ENCODE peak calls at places on chromosomes 7 and 10, in seven cellular contexts. One of them, this sample, is unnamed.

GRCh38 chr7:11328309-11328708 is 354.6 kb downstream of the PHF14 start:
- DNase-seq in tibial nerve: no peak
- DNase-seq in B cell: no peak
- DNase-seq in fibroblast of mammary gland: no peak
- DNase-seq in CD4-positive, alpha-beta T cell: no peak
- DNase-seq in neural crest cell: no peak
- DNase-seq in mesothelial cell of epicardium: no peak
- DNase-seq in this sample: no peak

GRCh38 chr10:33252324-33252723 is 82.1 kb downstream of the NRP1 start:
- DNase-seq in tibial nerve: no peak
- DNase-seq in B cell: no peak
- DNase-seq in fibroblast of mammary gland: no peak
- DNase-seq in CD4-positive, alpha-beta T cell: no peak
- DNase-seq in neural crest cell: no peak
- DNase-seq in mesothelial cell of epicardium: no peak
- DNase-seq in this sample: no peak

GRCh38 chr7:54354436-54354835 is 187.7 kb upstream of the VSTM2A start:
- DNase-seq in tibial nerve: no peak
- DNase-seq in B cell: no peak
- DNase-seq in fibroblast of mammary gland: peak
- DNase-seq in CD4-positive, alpha-beta T cell: no peak
- DNase-seq in neural crest cell: no peak
- DNase-seq in mesothelial cell of epicardium: no peak
- DNase-seq in this sample: no peak

GRCh38 chr10:78623577-78624215 is 445.1 kb upstream of the ZMIZ1 start:
- DNase-seq in tibial nerve: no peak
- DNase-seq in B cell: no peak
- DNase-seq in fibroblast of mammary gland: peak
- DNase-seq in CD4-positive, alpha-beta T cell: no peak
- DNase-seq in neural crest cell: no peak
- DNase-seq in mesothelial cell of epicardium: no peak
- DNase-seq in this sample: no peak

GRCh38 chr10:82358486-82359097 is 483.6 kb downstream of the NRG3 start:
- DNase-seq in tibial nerve: no peak
- DNase-seq in B cell: no peak
- DNase-seq in fibroblast of mammary gland: peak
- DNase-seq in CD4-positive, alpha-beta T cell: no peak
- DNase-seq in neural crest cell: no peak
- DNase-seq in mesothelial cell of epicardium: no peak
- DNase-seq in this sample: no peak

GRCh38 chr7:101923276-101923985 is 106.0 kb downstream of the CUX1 start:
- DNase-seq in tibial nerve: no peak
- DNase-seq in B cell: no peak
- DNase-seq in fibroblast of mammary gland: no peak
- DNase-seq in CD4-positive, alpha-beta T cell: no peak
- DNase-seq in neural crest cell: no peak
- DNase-seq in mesothelial cell of epicardium: no peak
- DNase-seq in this sample: no peak

GRCh38 chr10:35426657-35427056 is 90.3 kb downstream of the CCNY start:
- DNase-seq in tibial nerve: no peak
- DNase-seq in B cell: no peak
- DNase-seq in fibroblast of mammary gland: no peak
- DNase-seq in CD4-positive, alpha-beta T cell: no peak
- DNase-seq in neural crest cell: no peak
- DNase-seq in mesothelial cell of epicardium: no peak
- DNase-seq in this sample: no peak

GRCh38 chr10:31620236-31621151 is 301.5 kb downstream of the ZEB1 start:
- DNase-seq in tibial nerve: peak
- DNase-seq in B cell: no peak
- DNase-seq in fibroblast of mammary gland: peak
- DNase-seq in CD4-positive, alpha-beta T cell: no peak
- DNase-seq in neural crest cell: no peak
- DNase-seq in mesothelial cell of epicardium: no peak
- DNase-seq in this sample: no peak

GRCh38 chr10:23053036-23053435 is 42.3 kb upstream of the MSRB2 start:
- DNase-seq in tibial nerve: no peak
- DNase-seq in B cell: no peak
- DNase-seq in fibroblast of mammary gland: no peak
- DNase-seq in CD4-positive, alpha-beta T cell: no peak
- DNase-seq in neural crest cell: no peak
- DNase-seq in mesothelial cell of epicardium: no peak
- DNase-seq in this sample: no peak

GRCh38 chr7:55065079-55065478 is 46.3 kb downstream of the EGFR start:
- DNase-seq in tibial nerve: no peak
- DNase-seq in B cell: no peak
- DNase-seq in fibroblast of mammary gland: peak
- DNase-seq in CD4-positive, alpha-beta T cell: no peak
- DNase-seq in neural crest cell: no peak
- DNase-seq in mesothelial cell of epicardium: no peak
- DNase-seq in this sample: no peak

GRCh38 chr7:25891591-25891990 is 260.4 kb upstream of the NFE2L3 start:
- DNase-seq in tibial nerve: no peak
- DNase-seq in B cell: no peak
- DNase-seq in fibroblast of mammary gland: no peak
- DNase-seq in CD4-positive, alpha-beta T cell: no peak
- DNase-seq in neural crest cell: no peak
- DNase-seq in mesothelial cell of epicardium: no peak
- DNase-seq in this sample: no peak

GRCh38 chr10:57696641-57697040 is 571.1 kb downstream of the IPMK start:
- DNase-seq in tibial nerve: no peak
- DNase-seq in B cell: no peak
- DNase-seq in fibroblast of mammary gland: peak
- DNase-seq in CD4-positive, alpha-beta T cell: no peak
- DNase-seq in neural crest cell: no peak
- DNase-seq in mesothelial cell of epicardium: no peak
- DNase-seq in this sample: no peak

GRCh38 chr7:94040254-94040653 is 36.1 kb upstream of the BET1 start:
- DNase-seq in tibial nerve: no peak
- DNase-seq in B cell: no peak
- DNase-seq in fibroblast of mammary gland: no peak
- DNase-seq in CD4-positive, alpha-beta T cell: no peak
- DNase-seq in neural crest cell: no peak
- DNase-seq in mesothelial cell of epicardium: no peak
- DNase-seq in this sample: no peak

GRCh38 chr10:78177431-78178185 is 143.9 kb downstream of the RPS24 start:
- DNase-seq in tibial nerve: no peak
- DNase-seq in B cell: no peak
- DNase-seq in fibroblast of mammary gland: no peak
- DNase-seq in CD4-positive, alpha-beta T cell: no peak
- DNase-seq in neural crest cell: peak
- DNase-seq in mesothelial cell of epicardium: no peak
- DNase-seq in this sample: no peak

GRCh38 chr10:95240811-95241210 is 46.8 kb downstream of the ACSM6 start:
- DNase-seq in tibial nerve: no peak
- DNase-seq in B cell: no peak
- DNase-seq in fibroblast of mammary gland: no peak
- DNase-seq in CD4-positive, alpha-beta T cell: no peak
- DNase-seq in neural crest cell: no peak
- DNase-seq in mesothelial cell of epicardium: no peak
- DNase-seq in this sample: no peak

GRCh38 chr7:101828308-101829020 is 11.0 kb downstream of the CUX1 start:
- DNase-seq in tibial nerve: no peak
- DNase-seq in B cell: no peak
- DNase-seq in fibroblast of mammary gland: no peak
- DNase-seq in CD4-positive, alpha-beta T cell: no peak
- DNase-seq in neural crest cell: no peak
- DNase-seq in mesothelial cell of epicardium: no peak
- DNase-seq in this sample: no peak

GRCh38 chr7:6258440-6259182 is 13.8 kb downstream of the CYTH3 start:
- DNase-seq in tibial nerve: no peak
- DNase-seq in B cell: no peak
- DNase-seq in fibroblast of mammary gland: peak
- DNase-seq in CD4-positive, alpha-beta T cell: no peak
- DNase-seq in neural crest cell: no peak
- DNase-seq in mesothelial cell of epicardium: no peak
- DNase-seq in this sample: no peak

GRCh38 chr10:80465839-80466590 is 11.9 kb downstream of the TSPAN14 start:
- DNase-seq in tibial nerve: no peak
- DNase-seq in B cell: peak
- DNase-seq in fibroblast of mammary gland: no peak
- DNase-seq in CD4-positive, alpha-beta T cell: peak
- DNase-seq in neural crest cell: no peak
- DNase-seq in mesothelial cell of epicardium: no peak
- DNase-seq in this sample: peak

GRCh38 chr7:52955522-52955921 is 79.9 kb upstream of the POM121L12 start:
- DNase-seq in tibial nerve: no peak
- DNase-seq in B cell: no peak
- DNase-seq in fibroblast of mammary gland: no peak
- DNase-seq in CD4-positive, alpha-beta T cell: no peak
- DNase-seq in neural crest cell: no peak
- DNase-seq in mesothelial cell of epicardium: no peak
- DNase-seq in this sample: no peak

GRCh38 chr7:97845622-97846203 is 26.5 kb downstream of the ASNS start:
- DNase-seq in tibial nerve: no peak
- DNase-seq in B cell: no peak
- DNase-seq in fibroblast of mammary gland: peak
- DNase-seq in CD4-positive, alpha-beta T cell: no peak
- DNase-seq in neural crest cell: peak
- DNase-seq in mesothelial cell of epicardium: no peak
- DNase-seq in this sample: no peak

GRCh38 chr10:6231146-6231545 is 28.4 kb downstream of the PFKFB3 start:
- DNase-seq in tibial nerve: no peak
- DNase-seq in B cell: no peak
- DNase-seq in fibroblast of mammary gland: no peak
- DNase-seq in CD4-positive, alpha-beta T cell: no peak
- DNase-seq in neural crest cell: no peak
- DNase-seq in mesothelial cell of epicardium: no peak
- DNase-seq in this sample: no peak

GRCh38 chr7:131637846-131638245 is 81.4 kb upstream of the PODXL start:
- DNase-seq in tibial nerve: no peak
- DNase-seq in B cell: no peak
- DNase-seq in fibroblast of mammary gland: no peak
- DNase-seq in CD4-positive, alpha-beta T cell: no peak
- DNase-seq in neural crest cell: no peak
- DNase-seq in mesothelial cell of epicardium: peak
- DNase-seq in this sample: no peak

GRCh38 chr7:94401411-94401810 is 6.7 kb downstream of the COL1A2 start:
- DNase-seq in tibial nerve: no peak
- DNase-seq in B cell: no peak
- DNase-seq in fibroblast of mammary gland: peak
- DNase-seq in CD4-positive, alpha-beta T cell: no peak
- DNase-seq in neural crest cell: no peak
- DNase-seq in mesothelial cell of epicardium: no peak
- DNase-seq in this sample: no peak

GRCh38 chr10:50788951-50789904 is 49.5 kb downstream of the ASAH2B start:
- DNase-seq in tibial nerve: no peak
- DNase-seq in B cell: no peak
- DNase-seq in fibroblast of mammary gland: peak
- DNase-seq in CD4-positive, alpha-beta T cell: no peak
- DNase-seq in neural crest cell: no peak
- DNase-seq in mesothelial cell of epicardium: no peak
- DNase-seq in this sample: no peak

GRCh38 chr7:42790196-42790595 is 121.7 kb downstream of the C7orf25 start:
- DNase-seq in tibial nerve: no peak
- DNase-seq in B cell: no peak
- DNase-seq in fibroblast of mammary gland: peak
- DNase-seq in CD4-positive, alpha-beta T cell: no peak
- DNase-seq in neural crest cell: no peak
- DNase-seq in mesothelial cell of epicardium: no peak
- DNase-seq in this sample: no peak

GRCh38 chr7:45384499-45384898 is 189.7 kb upstream of the ADCY1 start:
- DNase-seq in tibial nerve: no peak
- DNase-seq in B cell: no peak
- DNase-seq in fibroblast of mammary gland: peak
- DNase-seq in CD4-positive, alpha-beta T cell: no peak
- DNase-seq in neural crest cell: no peak
- DNase-seq in mesothelial cell of epicardium: no peak
- DNase-seq in this sample: no peak
- TF ChIP-seq CTCF in tibial nerve: no peak
- TF ChIP-seq CTCF in B cell: no peak
- TF ChIP-seq CTCF in fibroblast of mammary gland: no peak
- TF ChIP-seq CTCF in CD4-positive, alpha-beta T cell: no peak
- TF ChIP-seq CTCF in neural crest cell: no peak
- TF ChIP-seq CTCF in mesothelial cell of epicardium: no peak
- TF ChIP-seq CTCF in this sample: no peak

GRCh38 chr10:24556746-24557742 is 166.6 kb downstream of the ARHGAP21 start:
- DNase-seq in tibial nerve: no peak
- DNase-seq in B cell: no peak
- DNase-seq in fibroblast of mammary gland: peak
- DNase-seq in CD4-positive, alpha-beta T cell: no peak
- DNase-seq in neural crest cell: peak
- DNase-seq in mesothelial cell of epicardium: no peak
- DNase-seq in this sample: peak
- TF ChIP-seq CTCF in tibial nerve: peak
- TF ChIP-seq CTCF in B cell: peak
- TF ChIP-seq CTCF in fibroblast of mammary gland: peak
- TF ChIP-seq CTCF in CD4-positive, alpha-beta T cell: peak
- TF ChIP-seq CTCF in neural crest cell: peak
- TF ChIP-seq CTCF in mesothelial cell of epicardium: peak
- TF ChIP-seq CTCF in this sample: peak

GRCh38 chr7:139613971-139614411 is 90.5 kb downstream of the CLEC2L start:
- DNase-seq in tibial nerve: no peak
- DNase-seq in B cell: no peak
- DNase-seq in fibroblast of mammary gland: no peak
- DNase-seq in CD4-positive, alpha-beta T cell: no peak
- DNase-seq in neural crest cell: no peak
- DNase-seq in mesothelial cell of epicardium: no peak
- DNase-seq in this sample: no peak
- TF ChIP-seq CTCF in tibial nerve: no peak
- TF ChIP-seq CTCF in B cell: no peak
- TF ChIP-seq CTCF in fibroblast of mammary gland: no peak
- TF ChIP-seq CTCF in CD4-positive, alpha-beta T cell: no peak
- TF ChIP-seq CTCF in neural crest cell: no peak
- TF ChIP-seq CTCF in mesothelial cell of epicardium: no peak
- TF ChIP-seq CTCF in this sample: no peak

GRCh38 chr7:116496653-116497052 is 2.9 kb upstream of the CAV2 start:
- DNase-seq in tibial nerve: no peak
- DNase-seq in B cell: no peak
- DNase-seq in fibroblast of mammary gland: no peak
- DNase-seq in CD4-positive, alpha-beta T cell: no peak
- DNase-seq in neural crest cell: no peak
- DNase-seq in mesothelial cell of epicardium: no peak
- DNase-seq in this sample: no peak

GRCh38 chr7:116492654-116493109 is 6.9 kb upstream of the CAV2 start:
- DNase-seq in tibial nerve: no peak
- DNase-seq in B cell: no peak
- DNase-seq in fibroblast of mammary gland: no peak
- DNase-seq in CD4-positive, alpha-beta T cell: no peak
- DNase-seq in neural crest cell: no peak
- DNase-seq in mesothelial cell of epicardium: no peak
- DNase-seq in this sample: no peak

GRCh38 chr7:116497708-116498107 is 1.8 kb upstream of the CAV2 start:
- DNase-seq in tibial nerve: no peak
- DNase-seq in B cell: no peak
- DNase-seq in fibroblast of mammary gland: no peak
- DNase-seq in CD4-positive, alpha-beta T cell: no peak
- DNase-seq in neural crest cell: no peak
- DNase-seq in mesothelial cell of epicardium: no peak
- DNase-seq in this sample: no peak

GRCh38 chr7:116494472-116494871 is 5.1 kb upstream of the CAV2 start:
- DNase-seq in tibial nerve: no peak
- DNase-seq in B cell: no peak
- DNase-seq in fibroblast of mammary gland: no peak
- DNase-seq in CD4-positive, alpha-beta T cell: no peak
- DNase-seq in neural crest cell: no peak
- DNase-seq in mesothelial cell of epicardium: no peak
- DNase-seq in this sample: no peak

DNA sequence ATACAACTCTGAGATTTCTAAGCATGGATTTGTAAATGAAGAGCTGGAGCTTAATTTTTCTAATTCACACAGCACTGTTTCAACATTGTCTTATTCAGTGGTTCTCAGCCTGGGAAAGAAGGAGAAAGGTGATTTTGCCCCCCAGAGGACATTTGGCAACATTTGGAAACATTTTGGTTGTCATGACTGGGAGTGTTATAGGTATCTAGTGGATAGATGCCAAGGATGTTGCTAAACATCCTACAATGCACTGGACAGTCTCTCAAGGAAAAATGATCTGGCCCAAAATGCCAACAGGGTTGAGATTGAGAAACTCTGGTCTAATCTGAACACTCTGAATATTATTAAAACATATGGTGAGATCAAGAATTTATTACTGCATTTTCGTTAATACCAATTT is 3.8 kb upstream of the CAV2 start:
- DNase-seq in tibial nerve: no peak
- DNase-seq in B cell: no peak
- DNase-seq in fibroblast of mammary gland: peak
- DNase-seq in CD4-positive, alpha-beta T cell: no peak
- DNase-seq in neural crest cell: no peak
- DNase-seq in mesothelial cell of epicardium: no peak
- DNase-seq in this sample: no peak
- TF ChIP-seq CTCF in tibial nerve: no peak
- TF ChIP-seq CTCF in B cell: no peak
- TF ChIP-seq CTCF in fibroblast of mammary gland: no peak
- TF ChIP-seq CTCF in CD4-positive, alpha-beta T cell: no peak
- TF ChIP-seq CTCF in neural crest cell: no peak
- TF ChIP-seq CTCF in mesothelial cell of epicardium: no peak
- TF ChIP-seq CTCF in this sample: no peak